ENCODE peak calls at places on chromosome 17, in eight cellular contexts. M is K562; J is B cell; Q is HEK293T; A is stimulated activated CD4-positive, alpha-beta T cell treated with anti-CD3 and anti-CD28 coated beads, Interleukin-1b, Interleukin-23, amount 100 ng/mL, for 1 hour; I is left ventricle myocardium superior; W is activated CD4-positive, alpha-beta T cell treated with anti-CD3 and anti-CD28 coated beads, Interleukin-2, amount 50 U/mL, for 1 hour; E is psoas muscle. P is an unnamed sample.

GRCh38 chr17:4152471-4152870 is 9.5 kb downstream of the CYB5D2 start:
- DNase-seq in E (no peak), W (no peak), I (no peak), M (no peak), J (no peak), A (no peak), Q (no peak), P (no peak)

GRCh38 chr17:81509687-81510523 is 2.7 kb downstream of the ACTG1 start:
- DNase-seq in E (no peak), A (no peak), W (no peak), J (peak), M (no peak), I (peak), Q (no peak), P (peak)

GRCh38 chr17:31060814-31061550 is 33.8 kb upstream of the NF1 start:
- DNase-seq in J (no peak), M (no peak), W (no peak), E (no peak), Q (no peak), I (no peak), A (no peak), P (no peak)

GRCh38 chr17:73317554-73318426 is 6.0 kb upstream of the CDC42EP4 start:
- DNase-seq in J (no peak), Q (no peak), E (no peak), W (no peak), I (no peak), M (peak), A (no peak), P (no peak)

GRCh38 chr17:36544049-36544319 is 735 bp upstream of the GGNBP2 start:
- DNase-seq in A (no peak), W (no peak), J (no peak), Q (peak), E (no peak), I (peak), M (no peak), P (peak)

GRCh38 chr17:6435968-6436367 is 1.0 kb upstream of the AIPL1 start:
- DNase-seq in A (peak), J (peak), W (peak), I (peak), Q (peak), E (peak), M (peak), P (peak)

GRCh38 chr17:72373910-72374741 is 253.3 kb downstream of the SOX9 start:
- DNase-seq in W (no peak), E (peak), A (no peak), J (no peak), M (no peak), Q (no peak), I (peak), P (no peak)

GRCh38 chr17:493666-494065 is 141.1 kb upstream of the RPH3AL start:
- DNase-seq in Q (no peak), M (no peak), J (no peak), W (no peak), A (no peak), I (no peak), E (no peak), P (no peak)

GRCh38 chr17:12342609-12343248 is 322.1 kb downstream of the MAP2K4 start:
- DNase-seq in J (no peak), Q (peak), I (no peak), W (no peak), E (no peak), A (no peak), M (peak), P (peak)

GRCh38 chr17:17837966-17838962 is 1.5 kb upstream of the SREBF1 start:
- DNase-seq in W (no peak), I (peak), E (peak), Q (no peak), A (no peak), J (no peak), M (no peak), P (peak)

GRCh38 chr17:6640536-6641373 is at the start of the genes KIAA0753 and TXNDC17:
- DNase-seq in E (peak), W (peak), I (peak), J (peak), A (peak), M (peak), Q (peak), P (peak)

GRCh38 chr17:43713494-43714162 is 45.0 kb downstream of the SOST start:
- DNase-seq in J (peak), A (no peak), I (peak), M (no peak), Q (peak), W (no peak), E (peak), P (no peak)

GRCh38 chr17:5897320-5897911 is 172.8 kb upstream of the WSCD1 start:
- DNase-seq in J (no peak), E (no peak), M (no peak), W (no peak), I (no peak), A (no peak), Q (no peak), P (no peak)

GRCh38 chr17:49979748-49980479 is 10.9 kb downstream of the DLX4 start:
- DNase-seq in E (no peak), Q (no peak), I (no peak), M (no peak), J (no peak), W (no peak), A (no peak), P (no peak)

GRCh38 chr17:76943781-76944213 is 75.6 kb downstream of the MGAT5B start:
- DNase-seq in W (no peak), M (no peak), Q (no peak), I (no peak), E (no peak), J (no peak), A (no peak), P (no peak)

GRCh38 chr17:50865060-50865867 is 890 bp downstream of the TOB1 start:
- DNase-seq in W (peak), M (peak), E (peak), J (no peak), I (peak), Q (no peak), A (no peak), P (peak)

GRCh38 chr17:19702231-19702641 is 14.1 kb downstream of the SLC47A2 start:
- DNase-seq in Q (peak), W (no peak), M (no peak), J (no peak), A (no peak), I (no peak), E (no peak), P (no peak)

GRCh38 chr17:2800367-2800766 is 4.1 kb downstream of the RAP1GAP2 start:
- DNase-seq in I (no peak), Q (no peak), E (no peak), W (no peak), A (no peak), M (no peak), J (no peak), P (no peak)

GRCh38 chr17:66654341-66654740 is 180.6 kb upstream of the CACNG5 start:
- DNase-seq in A (no peak), J (no peak), I (no peak), Q (no peak), M (no peak), W (no peak), E (no peak), P (no peak)

GRCh38 chr17:82213251-82214011 is 789 bp upstream of the CCDC57 start:
- DNase-seq in A (peak), E (peak), W (peak), M (peak), I (no peak), Q (peak), J (peak), P (no peak)

GRCh38 chr17:15882058-15882720 is 62.7 kb upstream of the ADORA2B start:
- DNase-seq in A (no peak), E (no peak), I (no peak), Q (peak), J (no peak), M (no peak), W (no peak), P (no peak)

GRCh38 chr17:64780096-64781012 is 118.2 kb upstream of the SMURF2 start:
- DNase-seq in Q (no peak), I (peak), E (peak), A (peak), M (no peak), W (peak), J (peak), P (no peak)

GRCh38 chr17:55601874-55602364 is 90.7 kb upstream of the SMIM36 start:
- DNase-seq in J (peak), W (peak), I (no peak), E (no peak), M (peak), A (no peak), Q (peak), P (peak)

GRCh38 chr17:57954421-57955182 is 610 bp downstream of the CUEDC1 start:
- DNase-seq in W (no peak), M (peak), J (no peak), Q (peak), A (no peak), I (peak), E (peak), P (no peak)

GRCh38 chr17:64628641-64629040 is 33.5 kb downstream of the SMURF2 start:
- DNase-seq in A (no peak), M (no peak), I (no peak), J (no peak), W (no peak), Q (no peak), E (no peak), P (no peak)

GRCh38 chr17:75109407-75110236 is at the start of gene ARMC7:
- DNase-seq in W (peak), M (peak), J (peak), Q (peak), E (peak), A (peak), I (peak), P (peak)

GRCh38 chr17:3647251-3647650 is 10.7 kb downstream of the CTNS start:
- DNase-seq in J (no peak), Q (no peak), W (no peak), E (no peak), M (no peak), I (no peak), A (no peak), P (no peak)

GRCh38 chr17:73121513-73121912 is 29.0 kb upstream of the SLC39A11 start:
- DNase-seq in W (no peak), M (no peak), I (no peak), J (no peak), Q (no peak), E (no peak), A (no peak), P (no peak)

GRCh38 chr17:18252160-18252559 is 6.4 kb downstream of the FLII start:
- DNase-seq in A (no peak), J (no peak), E (no peak), I (no peak), Q (no peak), W (no peak), M (no peak), P (no peak)

GRCh38 chr17:27319536-27320221 is 25.8 kb downstream of the WSB1 start:
- DNase-seq in J (no peak), A (no peak), W (no peak), M (no peak), I (peak), Q (no peak), E (peak), P (no peak)

GRCh38 chr17:83024205-83024971 is 55.0 kb upstream of the METRNL start:
- DNase-seq in Q (no peak), I (no peak), J (peak), M (no peak), E (no peak), A (no peak), W (no peak), P (no peak)

GRCh38 chr17:68973098-68973929 is 18.1 kb upstream of the ABCA8 start:
- DNase-seq in A (no peak), J (no peak), W (no peak), Q (no peak), M (no peak), E (no peak), I (no peak), P (no peak)

GRCh38 chr17:2002767-2003329 is 22.3 kb downstream of the RTN4RL1 start:
- DNase-seq in W (no peak), A (no peak), M (no peak), E (no peak), Q (no peak), J (no peak), I (no peak), P (no peak)

GRCh38 chr17:41687828-41688640 is 651 bp upstream of the EIF1 start:
- DNase-seq in W (peak), J (no peak), E (peak), M (no peak), Q (no peak), I (peak), A (no peak), P (peak)

GRCh38 chr17:61382796-61383688 is 16.6 kb upstream of the TBX2 start:
- DNase-seq in Q (no peak), E (no peak), M (no peak), A (no peak), I (no peak), J (no peak), W (no peak), P (no peak)

GRCh38 chr17:40310882-40311391 is 2.0 kb downstream of the RARA start:
- DNase-seq in A (no peak), W (no peak), E (peak), I (peak), M (no peak), J (no peak), Q (no peak), P (no peak)

GRCh38 chr17:7774037-7774659 is 56.6 kb downstream of the DNAH2 start:
- DNase-seq in Q (no peak), J (no peak), W (no peak), M (no peak), I (no peak), E (no peak), A (no peak), P (no peak)

GRCh38 chr17:78006338-78006737 is 47.8 kb downstream of the TNRC6C start:
- DNase-seq in M (no peak), I (no peak), J (no peak), E (no peak), Q (no peak), A (no peak), W (no peak), P (no peak)

P was measured in OCI-LY7.